ENCODE peak calls at places on chromosomes 4 and X, in nine cellular contexts. A is GM23248, C is HCT116, W is neural progenitor cell, D is OCI-LY7, Q is hepatocyte, P is PC-3, L is SK-N-SH, V is GM23338. Z is an unnamed sample.

GRCh38 chr4:158572608-158573007 is 50.9 kb downstream of the RXFP1 start:
- DNase-seq in A (no peak), C (no peak), W (no peak), D (no peak), Q (no peak), P (no peak), L (no peak), V (no peak), Z (no peak)

GRCh38 chr4:158656439-158656838 is 15.2 kb downstream of the C4orf46 start:
- DNase-seq in A (no peak), C (no peak), W (peak), D (no peak), Q (no peak), P (no peak), L (no peak), V (peak), Z (no peak)

GRCh38 chr4:93178279-93178678 is 650.3 kb upstream of the ATOH1 start:
- DNase-seq in A (no peak), C (no peak), W (no peak), D (no peak), Q (no peak), P (no peak), L (no peak), V (no peak), Z (no peak)

GRCh38 chr4:163077611-163078010 is 89.1 kb downstream of the NAF1 start:
- DNase-seq in A (no peak), C (no peak), W (no peak), D (no peak), Q (no peak), P (no peak), L (no peak), V (no peak), Z (no peak)

GRCh38 chrX:72169008-72169728 is 12.4 kb upstream of the PIN4 start:
- DNase-seq in A (peak), C (no peak), W (no peak), D (no peak), Q (no peak), P (no peak), L (no peak), V (no peak), Z (peak)

GRCh38 chr4:19807505-19807904 is 444.2 kb upstream of the SLIT2 start:
- DNase-seq in A (peak), C (no peak), W (no peak), D (no peak), Q (peak), P (peak), L (no peak), V (no peak), Z (no peak)

GRCh38 chr4:151215295-151215694 is 61.7 kb upstream of the PRSS48 start:
- DNase-seq in A (no peak), C (no peak), W (no peak), D (no peak), Q (no peak), P (no peak), L (no peak), V (no peak), Z (no peak)

GRCh38 chr4:1779588-1780382 is 13.3 kb upstream of the FGFR3 start:
- DNase-seq in A (no peak), C (no peak), W (no peak), D (no peak), Q (no peak), P (no peak), L (no peak), V (no peak), Z (no peak)

GRCh38 chr4:149836546-149836945 is 20.9 kb upstream of the IQCM start:
- DNase-seq in A (peak), C (no peak), W (no peak), D (no peak), Q (no peak), P (no peak), L (no peak), V (no peak), Z (no peak)

GRCh38 chr4:83629945-83630684 is 94.2 kb downstream of the GPAT3 start:
- DNase-seq in A (peak), C (no peak), W (no peak), D (no peak), Q (peak), P (peak), L (no peak), V (no peak), Z (no peak)
- H2AFZ ChIP-seq in A (no peak), C (peak), W (no peak), D (no peak), Q (no peak), P (no peak), L (no peak), V (no peak), Z (no peak)

DNA sequence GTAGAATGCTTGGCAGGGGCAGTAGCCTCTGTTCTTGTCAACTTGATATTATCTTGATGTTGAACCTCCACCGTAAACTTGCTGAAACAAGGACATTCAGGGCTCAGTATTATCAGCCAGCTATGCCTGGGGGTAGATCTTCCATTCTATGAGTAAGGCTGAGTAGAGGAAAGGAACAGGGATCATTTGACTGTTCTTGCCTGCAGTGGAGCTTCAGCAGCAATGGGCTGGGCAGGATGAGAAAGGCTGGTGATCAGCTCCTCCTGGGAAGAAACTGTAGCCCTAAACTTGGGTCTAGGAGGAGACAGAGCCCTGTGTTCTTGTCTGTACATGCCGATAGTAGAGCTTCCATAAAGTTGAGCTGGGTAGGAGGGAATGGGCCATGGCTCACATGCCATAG is 127.2 kb downstream of the CCSER1 start:
- DNase-seq in A (no peak), C (no peak), W (no peak), D (no peak), Q (no peak), P (no peak), L (no peak), V (no peak), Z (no peak)
- H3K4me2 ChIP-seq in A (no peak), C (no peak), W (no peak), D (no peak), Q (no peak), P (no peak), L (no peak), V (no peak), Z (no peak)

DNA sequence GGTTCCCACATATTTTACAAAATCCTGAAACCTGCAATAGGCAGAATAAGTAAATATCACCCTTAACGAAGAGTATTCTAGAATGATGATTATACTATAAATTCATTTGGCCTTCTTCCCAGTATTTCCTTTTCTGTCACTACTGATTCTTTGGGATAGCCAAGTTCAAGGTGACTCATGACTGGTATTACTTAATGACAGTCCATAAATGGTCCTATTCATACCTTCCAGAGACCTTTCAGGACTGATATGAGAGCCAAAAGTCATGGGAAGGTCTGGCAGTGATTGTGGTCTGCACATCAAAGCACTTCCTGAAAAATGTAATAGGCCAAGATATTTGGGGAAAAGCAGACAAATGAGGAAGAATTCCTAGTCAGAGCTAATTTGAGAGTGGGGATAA is 239.6 kb upstream of the FAM47A start:
- DNase-seq in A (no peak), C (no peak), W (no peak), D (no peak), Q (peak), P (no peak), L (no peak), V (no peak), Z (no peak)
- TF ChIP-seq EZH2phosphoT487 in A (no peak), C (no peak), W (no peak), D (no peak), Q (no peak), P (no peak), L (no peak), V (no peak), Z (no peak)

GRCh38 chr4:7165874-7166201 is 26.5 kb upstream of the SORCS2 start:
- DNase-seq in A (no peak), C (no peak), W (no peak), D (no peak), Q (no peak), P (no peak), L (no peak), V (no peak), Z (no peak)
- H2AFZ ChIP-seq in A (no peak), C (no peak), W (no peak), D (no peak), Q (no peak), P (no peak), L (no peak), V (no peak), Z (no peak)

DNA sequence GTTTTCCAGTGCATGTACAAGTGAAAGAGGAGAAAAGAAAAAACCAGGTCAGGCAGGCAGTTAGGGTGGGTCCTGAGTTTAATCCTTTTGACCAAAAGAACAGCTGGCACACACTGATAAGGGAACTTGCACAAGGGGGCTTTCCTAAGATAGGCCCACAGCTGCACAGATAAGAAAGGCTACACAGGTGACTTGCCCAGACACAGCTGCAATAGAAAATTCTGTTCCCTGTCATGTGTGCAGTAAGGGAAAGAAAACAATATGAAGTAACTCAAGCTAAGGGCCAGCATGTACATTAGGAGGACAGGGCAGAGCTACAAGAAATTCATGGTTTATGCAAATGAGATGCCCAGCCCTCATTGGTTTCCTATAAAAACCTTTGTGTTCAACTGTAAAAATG is 32.9 kb downstream of the LUZP4 start:
- DNase-seq in A (no peak), C (no peak), W (no peak), D (no peak), Q (no peak), P (no peak), L (no peak), V (no peak), Z (peak)
- H3K4me2 ChIP-seq in A (no peak), C (no peak), W (no peak), D (no peak), Q (no peak), P (no peak), L (no peak), V (no peak), Z (no peak)

GRCh38 chr4:36241771-36242170 is 2.5 kb downstream of the ARAP2 start:
- DNase-seq in A (no peak), C (no peak), W (no peak), D (peak), Q (no peak), P (no peak), L (no peak), V (no peak), Z (peak)

GRCh38 chr4:36243355-36244256 is 708 bp downstream of the ARAP2 start:
- DNase-seq in A (peak), C (no peak), W (no peak), D (no peak), Q (peak), P (peak), L (peak), V (peak), Z (peak)

GRCh38 chr4:36244257-36245084 is at the start of gene ARAP2:
- DNase-seq in A (peak), C (peak), W (peak), D (peak), Q (peak), P (peak), L (peak), V (peak), Z (peak)

GRCh38 chr4:36237366-36238353 is 6.7 kb downstream of the ARAP2 start:
- DNase-seq in A (no peak), C (no peak), W (no peak), D (no peak), Q (no peak), P (no peak), L (no peak), V (no peak), Z (no peak)

DNA sequence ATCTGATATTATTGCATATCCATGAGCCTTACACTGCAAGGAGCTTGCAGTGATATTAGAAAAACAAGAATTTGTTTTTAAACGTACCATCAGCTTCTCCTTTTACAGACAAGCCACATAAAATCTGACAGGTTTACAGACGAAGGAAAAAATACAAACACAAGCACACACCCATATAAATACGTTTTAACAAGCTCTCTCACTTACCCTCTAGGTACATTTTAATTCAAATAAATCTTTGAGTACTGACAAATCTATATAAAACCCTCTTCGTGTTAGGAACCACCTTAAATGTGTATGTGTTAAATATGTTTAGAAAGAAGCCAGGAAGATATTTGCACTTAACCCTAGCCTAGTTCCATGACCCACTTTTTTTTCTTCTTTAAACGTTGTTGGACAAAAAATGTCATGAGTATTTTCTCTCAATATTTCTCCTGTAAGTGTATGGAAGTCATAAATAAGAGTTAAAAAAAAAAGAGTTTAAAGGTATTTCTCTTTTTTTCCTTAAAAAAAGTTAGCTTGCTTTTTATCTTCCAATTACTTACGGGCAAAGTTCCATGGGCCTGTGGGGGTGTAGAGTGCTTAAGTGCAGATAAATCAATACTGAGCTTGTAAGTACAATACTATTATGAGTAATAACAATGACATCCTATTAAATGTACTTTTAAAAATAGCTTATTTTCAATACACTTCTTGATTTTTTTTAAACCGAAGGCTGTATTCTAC is 1.5 kb downstream of the ARAP2 start:
- DNase-seq in A (no peak), C (no peak), W (no peak), D (no peak), Q (no peak), P (peak), L (no peak), V (no peak), Z (no peak)
- TF ChIP-seq EZH2phosphoT487 in A (no peak), C (no peak), W (no peak), D (no peak), Q (no peak), P (no peak), L (no peak), V (no peak), Z (no peak)

DNA sequence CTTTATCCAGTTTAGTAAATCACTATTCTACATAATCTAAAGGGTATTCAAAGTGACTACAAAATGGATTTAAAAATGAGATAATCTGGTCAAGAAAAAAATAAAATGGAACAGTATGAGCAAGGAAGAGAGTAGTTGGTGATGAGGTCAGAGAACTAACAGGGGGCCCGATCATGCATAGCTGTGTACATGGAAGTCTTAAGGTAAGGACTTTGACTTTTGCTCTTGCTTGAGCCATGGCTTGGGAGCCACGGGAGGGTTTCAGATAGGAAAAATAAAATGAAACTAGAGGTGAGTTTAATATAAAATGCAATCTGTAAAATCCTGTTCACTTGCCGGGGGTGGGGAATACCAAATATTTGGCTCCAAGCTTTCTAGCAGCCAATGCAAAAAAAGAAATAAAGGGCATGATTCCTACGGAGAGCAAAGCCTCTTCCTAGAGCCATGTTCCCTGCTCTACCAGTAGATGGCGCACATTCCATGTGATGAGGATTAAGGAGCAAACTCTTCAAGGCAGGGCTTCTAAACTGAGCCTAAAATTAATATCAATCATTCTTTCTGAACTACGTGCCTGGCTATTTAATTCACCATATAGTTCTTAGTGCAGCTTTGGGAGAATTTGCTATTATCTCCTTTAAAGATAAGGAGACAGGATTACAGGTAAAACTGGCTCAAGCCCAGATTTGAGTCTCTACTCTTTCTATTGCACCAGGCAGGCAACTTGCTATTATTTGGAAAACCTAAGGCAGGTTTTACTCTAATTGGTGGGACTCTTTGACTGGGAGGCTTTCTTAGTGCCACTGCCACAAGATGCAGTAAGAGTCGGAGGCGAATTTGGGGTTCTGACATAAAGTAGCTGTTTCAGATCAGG is 6.8 kb upstream of the CLCN5 start:
- DNase-seq in A (peak), C (peak), W (peak), D (peak), Q (peak), P (peak), L (peak), V (peak), Z (peak)
- H2AFZ ChIP-seq in A (peak), C (peak), W (no peak), D (no peak), Q (no peak), P (no peak), L (no peak), V (no peak), Z (no peak)

Z was measured in MM.1S.